ENCODE peak calls at places on chromosomes 5 and 9, in seven cellular contexts. V is stomach, O is SK-N-SH, G is OCI-LY7, P is vagina, W is transverse colon, Q is hepatocyte. H is an unnamed sample.

GRCh38 chr9:78668148-78668825 is 371.4 kb downstream of the PSAT1 start:
- DNase-seq in P (no peak), V (no peak), Q (peak; percentile 21), G (no peak), W (no peak), O (no peak), H (no peak)

GRCh38 chr9:36765077-36765390 is 192.3 kb downstream of the MELK start:
- DNase-seq in Q (no peak), V (no peak), P (no peak), O (peak; percentile 49), G (no peak), W (no peak), H (no peak)

GRCh38 chr5:52989025-52989780 is at the start of gene ITGA2:
- DNase-seq in P (no peak), V (peak; percentile 61), G (no peak), Q (peak; percentile 78), O (peak; percentile 77), W (peak; percentile 81), H (peak; percentile 62)

GRCh38 chr5:29882036-29882435 is 1311.5 kb upstream of the CDH6 start:
- DNase-seq in P (no peak), Q (no peak), W (no peak), O (no peak), G (no peak), V (no peak), H (no peak)

GRCh38 chr5:171340491-171340890 is 31.4 kb downstream of the TLX3 start:
- DNase-seq in P (no peak), Q (no peak), W (no peak), O (no peak), V (no peak), G (no peak), H (no peak)

GRCh38 chr9:113580041-113580953 is 116.8 kb downstream of the RGS3 start:
- DNase-seq in P (no peak), G (peak; percentile 58), W (peak; percentile 81), Q (no peak), V (peak; percentile 93), O (no peak), H (peak; percentile 76)

GRCh38 chr9:80605793-80606192 is 1034.0 kb downstream of the TLE4 start:
- DNase-seq in W (no peak), Q (no peak), P (no peak), G (no peak), O (no peak), V (no peak), H (no peak)

GRCh38 chr5:181190711-181191525 is 14.1 kb downstream of the TRIM7 start:
- DNase-seq in Q (peak; percentile 77), W (peak; percentile 57), G (peak; percentile 77), O (peak; percentile 65), V (peak; percentile 48), P (no peak), H (peak; percentile 70)

GRCh38 chr5:96476654-96477053 is 43.6 kb upstream of the PCSK1 start:
- DNase-seq in V (no peak), Q (no peak), O (no peak), P (no peak), W (no peak), G (no peak), H (no peak)

GRCh38 chr9:129494113-129494789 is 126.7 kb downstream of the C9orf50 start:
- DNase-seq in Q (peak; percentile 77), W (no peak), P (no peak), V (peak; percentile 76), O (no peak), G (no peak), H (no peak)

GRCh38 chr9:95649801-95650213 is 133.0 kb upstream of the PTCH1 start:
- DNase-seq in O (no peak), Q (no peak), P (no peak), G (no peak), V (no peak), W (no peak), H (no peak)

GRCh38 chr5:96733771-96734498 is 71.8 kb downstream of the CAST start:
- DNase-seq in W (no peak), Q (peak; percentile 74), V (no peak), G (no peak), O (no peak), P (no peak), H (no peak)

GRCh38 chr5:135004376-135004775 is 29.7 kb downstream of the PITX1 start:
- DNase-seq in P (no peak), W (no peak), Q (no peak), V (no peak), O (peak; percentile 3), G (no peak), H (no peak)

GRCh38 chr9:128841704-128842492 is 12.3 kb upstream of the SPOUT1 start:
- DNase-seq in Q (no peak), O (no peak), G (no peak), P (no peak), V (no peak), W (no peak), H (no peak)

GRCh38 chr5:10030219-10030831 is 219.4 kb downstream of the ATPSCKMT start:
- DNase-seq in Q (peak; percentile 39), G (peak; percentile 7), O (no peak), P (no peak), V (no peak), W (peak; percentile 18), H (peak; percentile 39)

GRCh38 chr9:92745236-92745790 is 19.3 kb downstream of the BICD2 start:
- DNase-seq in O (no peak), G (no peak), Q (no peak), V (no peak), W (no peak), P (no peak), H (no peak)

GRCh38 chr9:134629061-134629585 is 12.5 kb upstream of the COL5A1 start:
- DNase-seq in V (no peak), Q (no peak), G (no peak), O (no peak), P (no peak), W (no peak), H (no peak)

GRCh38 chr9:110340306-110340705 is 2.6 kb upstream of the TXNDC8 start:
- DNase-seq in P (no peak), Q (no peak), G (peak; percentile 11), V (no peak), W (no peak), O (no peak), H (peak; percentile 55)

GRCh38 chr5:31534527-31535046 is 2.5 kb downstream of the C5orf22 start:
- DNase-seq in P (no peak), W (no peak), Q (no peak), O (no peak), V (no peak), G (no peak), H (no peak)
- H3K36me3 ChIP-seq in P (peaks cover 43% of the 10 kb centered on the region), W (no peaks in the 10 kb centered on the region), Q (no peaks in the 10 kb centered on the region), O (peaks cover 50% of the 10 kb centered on the region), V (peaks cover 53% of the 10 kb centered on the region), G (peaks cover 55% of the 10 kb centered on the region), H (peaks cover 35% of the 10 kb centered on the region)

DNA sequence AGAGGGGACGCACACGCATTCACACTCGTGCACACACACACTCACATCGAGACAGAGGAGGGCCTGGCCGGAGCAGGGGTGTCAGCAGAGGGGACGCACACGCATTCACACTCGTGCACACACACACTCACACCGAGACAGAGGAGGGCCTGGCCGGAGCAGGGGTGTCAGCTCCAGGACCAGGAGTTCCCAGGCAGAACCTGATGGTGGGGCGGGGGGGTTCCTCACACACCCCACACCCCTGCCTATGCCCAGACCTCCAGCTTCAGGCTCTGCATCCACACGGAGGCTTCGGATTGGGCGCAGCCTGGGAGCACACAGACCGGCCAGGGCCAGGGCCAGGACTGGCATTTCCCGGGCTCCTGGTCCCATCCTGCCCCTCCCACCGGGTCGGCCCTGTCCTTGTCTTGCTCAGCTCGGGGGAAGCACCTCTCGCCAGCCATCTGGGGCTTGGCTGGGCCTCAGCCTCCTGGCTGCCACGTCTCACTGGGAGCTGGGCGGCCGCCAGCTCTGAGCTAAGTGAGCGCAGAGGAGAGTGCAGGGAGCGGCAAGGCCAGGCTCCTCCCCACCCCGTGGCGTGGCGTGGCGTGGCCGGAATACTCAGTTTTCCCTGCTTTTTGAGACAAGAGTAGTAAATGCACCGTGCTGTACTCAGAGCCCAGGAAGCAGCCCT is 31.3 kb downstream of the ADAMTS2 start:
- DNase-seq in O (peak; percentile 92), G (no peak), W (peak; percentile 57), Q (peak; percentile 73), P (no peak), V (peak; percentile 32), H (no peak)
- H3K9me3 ChIP-seq in O (no peaks in the 10 kb centered on the region), G (no peaks in the 10 kb centered on the region), W (no peaks in the 10 kb centered on the region), Q (no peaks in the 10 kb centered on the region), P (no peaks in the 10 kb centered on the region), V (no peaks in the 10 kb centered on the region), H (no peaks in the 10 kb centered on the region)

GRCh38 chr5:179902763-179903158 is 4.9 kb downstream of the TBC1D9B start:
- DNase-seq in P (no peak), W (no peak), O (no peak), V (no peak), G (no peak), Q (no peak), H (no peak)
- H3K36me3 ChIP-seq in P (peaks cover 50% of the 10 kb centered on the region), W (no peaks in the 10 kb centered on the region), O (peaks cover 39% of the 10 kb centered on the region), V (peaks cover 69% of the 10 kb centered on the region), G (peaks cover 61% of the 10 kb centered on the region), Q (no peaks in the 10 kb centered on the region), H (peaks cover 10% of the 10 kb centered on the region)

GRCh38 chr9:112056986-112057385 is 118.1 kb downstream of the SUSD1 start:
- DNase-seq in P (no peak), W (no peak), O (no peak), Q (no peak), G (no peak), V (no peak), H (no peak)
- H3K9me3 ChIP-seq in P (no peaks in the 10 kb centered on the region), W (no peaks in the 10 kb centered on the region), O (no peaks in the 10 kb centered on the region), Q (no peaks in the 10 kb centered on the region), G (no peaks in the 10 kb centered on the region), V (no peaks in the 10 kb centered on the region), H (no peaks in the 10 kb centered on the region)

GRCh38 chr9:17251100-17251499 is 116.3 kb downstream of the CNTLN start:
- DNase-seq in P (no peak), W (no peak), Q (no peak), O (no peak), G (no peak), V (no peak), H (no peak)
- H3K36me3 ChIP-seq in P (no peaks in the 10 kb centered on the region), W (no peaks in the 10 kb centered on the region), Q (no peaks in the 10 kb centered on the region), O (peaks cover 12% of the 10 kb centered on the region), G (no peaks in the 10 kb centered on the region), V (no peaks in the 10 kb centered on the region), H (no peaks in the 10 kb centered on the region)

GRCh38 chr9:32523910-32524309 is 2.1 kb downstream of the RIGI start:
- DNase-seq in P (no peak), V (no peak), O (no peak), G (no peak), W (no peak), Q (no peak), H (no peak)
- H3K9me3 ChIP-seq in P (no peaks in the 10 kb centered on the region), V (no peaks in the 10 kb centered on the region), O (peaks cover 5% of the 10 kb centered on the region), G (peaks cover 16% of the 10 kb centered on the region), W (no peaks in the 10 kb centered on the region), Q (no peaks in the 10 kb centered on the region), H (no peaks in the 10 kb centered on the region)

H was measured in cardiac muscle cell.